ENCODE peak calls at places on chromosome 22, in seven cellular contexts. O is H1, I is mesenchymal stem cell, H is H9, P is IMR-90, R is trophoblast cell, U is mesendoderm. Q is an unnamed sample.

GRCh38 chr22:38214248-38215056 is 12.7 kb downstream of the MAFF start:
- DNase-seq in P (peak), U (peak), I (peak), H (peak), O (peak), R (peak), Q (peak)

GRCh38 chr22:17780741-17781318 is 6.6 kb upstream of the BID start:
- DNase-seq in R (no peak), U (no peak), P (no peak), I (no peak), O (no peak), H (no peak), Q (no peak)

GRCh38 chr22:37163618-37164534 is 14.2 kb upstream of the IL2RB start:
- DNase-seq in P (no peak), O (no peak), H (no peak), R (no peak), I (no peak), U (no peak), Q (no peak)

GRCh38 chr22:20524004-20524481 is 16.6 kb downstream of the MED15 start:
- DNase-seq in I (peak), U (no peak), O (no peak), R (no peak), P (peak), H (no peak), Q (no peak)

GRCh38 chr22:26461188-26461810 is 22.3 kb downstream of the HPS4 start:
- DNase-seq in U (peak), H (peak), O (peak), I (peak), P (peak), R (peak), Q (peak)

GRCh38 chr22:19869497-19870152 is 15.0 kb upstream of the GNB1L start:
- DNase-seq in U (no peak), I (no peak), H (no peak), R (no peak), O (no peak), P (no peak), Q (no peak)

GRCh38 chr22:37187891-37188761 is at the start of gene C1QTNF6:
- DNase-seq in R (peak), I (peak), U (peak), H (peak), P (peak), O (no peak), Q (peak)

GRCh38 chr22:37674951-37675929 is at the start of gene LGALS1:
- DNase-seq in R (peak), U (peak), I (peak), H (peak), P (peak), O (no peak), Q (no peak)

GRCh38 chr22:49333206-49333605 is 494.5 kb downstream of the BRD1 start:
- DNase-seq in O (no peak), I (no peak), R (no peak), H (no peak), P (no peak), U (no peak), Q (no peak)

GRCh38 chr22:21690401-21690801 is 24.6 kb downstream of the PPIL2 start:
- DNase-seq in I (no peak), U (no peak), O (no peak), H (no peak), P (no peak), R (no peak), Q (no peak)

GRCh38 chr22:38655532-38656255 is 498 bp downstream of the FAM227A start:
- DNase-seq in P (peak), I (peak), U (no peak), H (no peak), O (peak), R (no peak), Q (no peak)

GRCh38 chr22:20551805-20552449 is 44.5 kb downstream of the MED15 start:
- DNase-seq in I (no peak), H (no peak), P (no peak), O (no peak), R (no peak), U (no peak), Q (no peak)

GRCh38 chr22:23512348-23512705 is 67.8 kb downstream of the IGLL1 start:
- DNase-seq in P (no peak), O (no peak), I (no peak), U (no peak), R (no peak), H (no peak), Q (no peak)
- H3K18ac ChIP-seq in P (no peak), O (no peak), I (no peak), U (no peak), R (no peak), H (no peak), Q (no peak)

GRCh38 chr22:43440103-43440387 is 28.2 kb downstream of the MPPED1 start:
- DNase-seq in R (no peak), H (no peak), P (no peak), O (no peak), U (no peak), I (no peak), Q (no peak)
- H3K18ac ChIP-seq in R (no peak), H (no peak), P (no peak), O (no peak), U (no peak), I (no peak), Q (peak)

GRCh38 chr22:30225220-30225922 is 21.2 kb downstream of the LIF start:
- DNase-seq in H (no peak), I (no peak), U (no peak), R (no peak), P (no peak), O (no peak), Q (no peak)
- H3K18ac ChIP-seq in H (no peak), I (no peak), U (no peak), R (no peak), P (no peak), O (no peak), Q (no peak)

GRCh38 chr22:27989758-27990450 is 70.8 kb upstream of the PITPNB start:
- DNase-seq in U (no peak), O (no peak), R (no peak), I (no peak), H (peak), P (no peak), Q (no peak)
- H3K18ac ChIP-seq in U (no peak), O (no peak), R (no peak), I (no peak), H (no peak), P (no peak), Q (no peak)

DNA sequence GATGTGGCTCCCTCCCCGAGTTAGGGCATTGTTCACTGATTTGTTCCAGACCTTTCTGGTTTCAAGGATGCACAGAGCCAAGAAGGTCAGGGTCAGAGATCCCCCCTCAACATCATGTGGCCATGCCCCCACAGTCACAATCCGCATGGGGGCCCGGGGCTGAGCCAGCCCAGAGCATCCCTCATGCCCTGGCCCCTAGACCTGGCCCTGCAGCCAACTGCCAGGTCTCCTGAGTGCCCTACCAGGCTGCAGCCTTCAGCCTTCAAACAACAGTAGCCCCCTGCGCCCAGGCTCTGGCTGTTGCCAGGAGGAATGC is 142.4 kb downstream of the CRYBB2 start:
- DNase-seq in H (no peak), I (no peak), P (no peak), O (no peak), U (no peak), R (no peak), Q (no peak)
- H3K18ac ChIP-seq in H (no peak), I (no peak), P (no peak), O (no peak), U (no peak), R (no peak), Q (no peak)

GRCh38 chr22:45640291-45640940 is 31.2 kb upstream of the ATXN10 start:
- DNase-seq in O (no peak), R (no peak), U (no peak), H (no peak), P (no peak), I (no peak), Q (no peak)

GRCh38 chr22:45638197-45638596 is 33.4 kb upstream of the ATXN10 start:
- DNase-seq in U (no peak), I (no peak), R (no peak), P (no peak), O (no peak), H (no peak), Q (no peak)

GRCh38 chr22:45640941-45641621 is 30.6 kb upstream of the ATXN10 start:
- DNase-seq in R (no peak), U (no peak), H (no peak), O (no peak), P (no peak), I (no peak), Q (no peak)

GRCh38 chr22:45638834-45639746 is 32.5 kb upstream of the ATXN10 start:
- DNase-seq in R (no peak), H (no peak), O (no peak), I (peak), P (no peak), U (no peak), Q (no peak)

GRCh38 chr22:45639747-45640102 is 31.9 kb upstream of the ATXN10 start:
- DNase-seq in H (no peak), U (no peak), P (no peak), O (no peak), I (no peak), R (no peak), Q (no peak)
- H3K18ac ChIP-seq in H (no peak), U (no peak), P (no peak), O (peak), I (peak), R (peak), Q (peak)

GRCh38 chr22:48082284-48082683 is 1319.8 kb downstream of the TBC1D22A start:
- DNase-seq in U (no peak), P (no peak), R (no peak), I (no peak), O (no peak), H (no peak), Q (no peak)
- H3K18ac ChIP-seq in U (no peak), P (no peak), R (no peak), I (no peak), O (no peak), H (no peak), Q (no peak)

Q was measured in neuronal stem cell.